ENCODE peak calls at places on chromosome 22, in seven cellular contexts. U, W, A, R, Q, K and H are unnamed samples.

GRCh38 chr22:21816472-21816786 is 51.0 kb downstream of the MAPK1 start:
- DNase-seq in U (no peak), W (no peak), A (no peak), R (no peak), Q (no peak), K (no peak), H (no peak)

GRCh38 chr22:30881361-30882180 is 87.0 kb downstream of the MORC2 start:
- DNase-seq in U (peak; percentile 23), W (no peak), A (peak; percentile 34), R (peak; percentile 65), Q (no peak), K (peak; percentile 63), H (no peak)

GRCh38 chr22:48575567-48576332 is 1251.9 kb downstream of the BRD1 start:
- DNase-seq in U (peak; percentile 28), W (no peak), A (peak; percentile 16), R (no peak), Q (no peak), K (no peak), H (no peak)

GRCh38 chr22:17772963-17773605 is 1.2 kb downstream of the BID start:
- DNase-seq in U (peak; percentile 70), W (no peak), A (no peak), R (peak; percentile 46), Q (no peak), K (no peak), H (peak; percentile 51)

GRCh38 chr22:17780116-17780740 is 6.0 kb upstream of the BID start:
- DNase-seq in U (no peak), W (no peak), A (no peak), R (no peak), Q (no peak), K (no peak), H (no peak)

GRCh38 chr22:27032121-27032761 is 374.9 kb downstream of the MIAT start:
- DNase-seq in U (peak; percentile 83), W (peak; percentile 36), A (no peak), R (no peak), Q (no peak), K (peak; percentile 60), H (peak; percentile 10)

GRCh38 chr22:31866918-31867317 is 77.4 kb upstream of the YWHAH start:
- DNase-seq in U (no peak), W (no peak), A (no peak), R (no peak), Q (no peak), K (no peak), H (no peak)

GRCh38 chr22:32802291-32802826 is 854 bp downstream of the TIMP3 start:
- DNase-seq in U (no peak), W (no peak), A (no peak), R (no peak), Q (no peak), K (no peak), H (peak; percentile 36)

GRCh38 chr22:33163815-33164214 is 105.6 kb upstream of the SYN3 start:
- DNase-seq in U (no peak), W (no peak), A (no peak), R (no peak), Q (no peak), K (no peak), H (no peak)

GRCh38 chr22:34115722-34116121 is 195.4 kb upstream of the LARGE1 start:
- DNase-seq in U (no peak), W (no peak), A (no peak), R (no peak), Q (no peak), K (no peak), H (no peak)

GRCh38 chr22:17770180-17771077 is 3.8 kb downstream of the BID start:
- DNase-seq in U (no peak), W (no peak), A (no peak), R (no peak), Q (no peak), K (no peak), H (no peak)

GRCh38 chr22:31329029-31329428 is 17.1 kb downstream of the PATZ1 start:
- DNase-seq in U (no peak), W (peak; percentile 38), A (no peak), R (no peak), Q (no peak), K (no peak), H (peak; percentile 30)

GRCh38 chr22:38260760-38261477 is 11.9 kb downstream of the TMEM184B start:
- DNase-seq in U (no peak), W (no peak), A (no peak), R (no peak), Q (no peak), K (no peak), H (no peak)
- H3K4me1 ChIP-seq in U (peaks cover 8% of the 10 kb centered on the region), W (peaks cover 8% of the 10 kb centered on the region), A (peaks cover 83% of the 10 kb centered on the region), R (peaks cover 80% of the 10 kb centered on the region), Q (no peaks in the 10 kb centered on the region), K (peaks cover 4% of the 10 kb centered on the region), H (peaks cover 33% of the 10 kb centered on the region)

DNA sequence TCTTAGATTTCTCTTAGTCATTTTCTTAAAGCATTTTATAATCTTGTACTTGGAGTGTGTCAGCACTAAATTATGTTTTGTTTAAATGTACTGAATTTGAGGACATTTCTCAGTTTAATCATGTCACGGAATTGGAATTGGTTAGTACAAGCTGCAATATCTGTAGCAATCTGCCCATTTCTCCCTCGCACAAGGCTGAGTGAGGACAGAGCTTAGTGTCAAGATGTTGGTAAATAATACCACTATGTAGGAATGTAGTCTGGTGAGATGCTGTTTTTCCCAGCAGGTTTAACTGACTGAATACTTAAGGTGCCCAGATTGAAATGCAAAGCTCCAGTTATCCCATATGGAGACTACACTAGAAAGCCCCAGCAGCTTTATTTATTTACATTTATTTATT is 30.6 kb downstream of the SREBF2 start:
- DNase-seq in U (no peak), W (no peak), A (no peak), R (no peak), Q (no peak), K (no peak), H (no peak)
- H3K4me1 ChIP-seq in U (no peaks in the 10 kb centered on the region), W (no peaks in the 10 kb centered on the region), A (peaks cover 25% of the 10 kb centered on the region), R (peaks cover 53% of the 10 kb centered on the region), Q (peaks cover 40% of the 10 kb centered on the region), K (peaks cover 3% of the 10 kb centered on the region), H (peaks cover 28% of the 10 kb centered on the region)

GRCh38 chr22:23609983-23610781 is 21.9 kb downstream of the DRICH1 start:
- DNase-seq in U (no peak), W (no peak), A (no peak), R (no peak), Q (peak; percentile 34), K (peak; percentile 35), H (no peak)
- H3K4me1 ChIP-seq in U (no peaks in the 10 kb centered on the region), W (no peaks in the 10 kb centered on the region), A (no peaks in the 10 kb centered on the region), R (no peaks in the 10 kb centered on the region), Q (no peaks in the 10 kb centered on the region), K (no peaks in the 10 kb centered on the region), H (no peaks in the 10 kb centered on the region)

DNA sequence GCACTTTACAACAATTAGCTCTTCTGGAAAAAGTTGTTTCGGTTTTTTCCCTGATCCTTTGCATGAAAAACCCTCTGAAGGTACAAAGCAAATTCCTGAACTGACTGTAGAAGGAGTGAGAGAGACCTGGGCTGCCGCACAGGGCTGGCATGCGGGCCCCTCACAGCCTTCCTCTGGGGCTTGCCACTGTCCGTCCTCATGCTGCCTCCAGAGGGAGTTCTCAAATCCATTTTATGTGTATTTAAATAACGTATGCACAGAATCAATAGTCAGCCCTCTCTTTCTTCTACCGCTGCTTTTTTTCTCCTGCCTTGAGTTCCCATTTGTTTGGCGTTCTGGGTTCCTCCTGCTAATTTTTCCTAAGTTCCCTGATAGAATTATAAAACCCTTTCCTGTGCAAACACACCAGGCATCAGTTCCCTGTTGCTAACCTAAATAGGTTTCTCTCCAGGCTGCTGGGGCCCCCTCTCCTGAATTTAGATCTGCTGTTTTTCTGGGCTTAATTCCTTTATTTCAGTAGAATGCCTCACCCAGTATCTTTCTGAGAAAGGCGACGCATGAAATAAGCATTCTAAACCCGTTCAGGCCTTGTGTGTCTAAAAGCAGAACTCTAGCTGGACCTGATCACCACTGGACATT is 52.4 kb downstream of the PHF21B start:
- DNase-seq in U (no peak), W (no peak), A (no peak), R (no peak), Q (no peak), K (no peak), H (no peak)
- H3K4me1 ChIP-seq in U (no peaks in the 10 kb centered on the region), W (no peaks in the 10 kb centered on the region), A (no peaks in the 10 kb centered on the region), R (no peaks in the 10 kb centered on the region), Q (no peaks in the 10 kb centered on the region), K (no peaks in the 10 kb centered on the region), H (no peaks in the 10 kb centered on the region)

DNA sequence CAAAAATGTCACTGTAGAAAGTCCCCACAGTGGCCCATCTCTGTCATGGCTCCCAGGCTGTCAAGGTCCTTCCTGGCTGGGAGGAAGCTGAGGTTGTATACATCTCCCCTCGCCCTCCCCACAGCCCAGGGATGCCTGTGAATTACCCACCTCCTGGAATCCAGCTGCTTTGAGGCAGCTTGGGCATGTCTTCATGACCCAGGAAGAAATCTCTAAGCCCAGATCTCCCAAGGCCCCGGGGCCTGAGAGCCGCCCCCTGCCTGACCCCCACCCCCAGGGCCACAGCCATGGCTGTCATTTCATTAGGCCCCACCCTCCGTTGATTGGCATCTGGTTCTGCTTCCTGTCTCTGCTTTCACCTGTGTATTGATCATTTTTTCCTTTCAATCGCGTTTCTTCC is 207.5 kb downstream of the TBC1D22A start:
- DNase-seq in U (no peak), W (no peak), A (no peak), R (no peak), Q (peak; percentile 18), K (no peak), H (no peak)
- H3K4me1 ChIP-seq in U (no peaks in the 10 kb centered on the region), W (no peaks in the 10 kb centered on the region), A (peaks cover 11% of the 10 kb centered on the region), R (peaks cover 16% of the 10 kb centered on the region), Q (peaks cover 13% of the 10 kb centered on the region), K (peaks cover 9% of the 10 kb centered on the region), H (peaks cover 3% of the 10 kb centered on the region)

GRCh38 chr22:29267858-29268510 is at the start of the genes EWSR1 and RHBDD3:
- DNase-seq in U (peak; percentile 98), W (peak; percentile 91), A (peak; percentile 97), R (peak; percentile 98), Q (peak; percentile 96), K (peak; percentile 98), H (peak; percentile 96)

GRCh38 chr22:29266564-29267461 is 968 bp downstream of the RHBDD3 start:
- DNase-seq in U (no peak), W (no peak), A (no peak), R (peak; percentile 30), Q (peak; percentile 7), K (peak; percentile 27), H (no peak)

GRCh38 chr22:29265929-29266328 is 1.9 kb downstream of the RHBDD3 start:
- DNase-seq in U (no peak), W (no peak), A (no peak), R (peak; percentile 53), Q (no peak), K (no peak), H (no peak)

GRCh38 chr22:29268511-29269229 is 602 bp downstream of the EWSR1 start:
- DNase-seq in U (peak; percentile 82), W (peak; percentile 42), A (peak; percentile 75), R (peak; percentile 72), Q (peak; percentile 56), K (peak; percentile 62), H (peak; percentile 47)

DNA sequence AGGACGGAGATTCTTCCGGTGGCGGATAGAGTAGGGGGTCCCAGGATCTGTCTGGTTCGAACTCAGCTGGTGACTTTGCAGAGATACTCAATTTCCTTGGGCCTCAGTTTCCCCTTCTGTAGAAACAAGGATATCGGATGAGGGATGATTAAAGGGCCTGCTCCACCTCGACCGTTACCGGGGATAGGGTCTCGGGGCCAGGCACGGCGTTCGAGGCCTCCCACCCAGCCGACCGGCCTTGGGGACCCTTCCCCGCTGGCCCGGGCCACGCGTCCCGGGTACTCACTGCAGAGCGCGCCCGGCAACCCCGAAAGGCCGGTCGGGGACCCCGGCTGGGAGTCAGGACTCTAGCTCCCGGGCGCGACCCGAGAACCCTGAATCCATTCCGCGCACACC is 321 bp downstream of the RHBDD3 start:
- DNase-seq in U (no peak), W (no peak), A (no peak), R (no peak), Q (no peak), K (no peak), H (no peak)
- H3K4me1 ChIP-seq in U (peaks cover 1% of the 10 kb centered on the region), W (peaks cover 7% of the 10 kb centered on the region), A (peaks cover 44% of the 10 kb centered on the region), R (peaks cover 46% of the 10 kb centered on the region), Q (peaks cover 53% of the 10 kb centered on the region), K (no peaks in the 10 kb centered on the region), H (peaks cover 38% of the 10 kb centered on the region)

GRCh38 chr22:39778055-39778454 is 115.5 kb downstream of the ENTHD1 start:
- DNase-seq in U (no peak), W (no peak), A (no peak), R (no peak), Q (no peak), K (no peak), H (no peak)
- H3K4me1 ChIP-seq in U (no peaks in the 10 kb centered on the region), W (no peaks in the 10 kb centered on the region), A (no peaks in the 10 kb centered on the region), R (no peaks in the 10 kb centered on the region), Q (peaks cover 15% of the 10 kb centered on the region), K (no peaks in the 10 kb centered on the region), H (no peaks in the 10 kb centered on the region)